ENCODE peak calls at places on chromosomes 16 and 17, in six cellular contexts. One of them, this sample, is unnamed.

GRCh38 chr17:35804658-35805192 is 4.6 kb upstream of the TAF15 start:
- DNase-seq in Daoy: peak; percentile 69
- DNase-seq in pulmonary artery endothelial cell: peak; percentile 71
- DNase-seq in HEK293T: peak; percentile 65
- DNase-seq in T-cell: no peak
- DNase-seq in NCI-H460: peak; percentile 88
- DNase-seq in this sample: peak; percentile 57

GRCh38 chr17:81990836-81991683 is 13.6 kb downstream of the ASPSCR1 start:
- DNase-seq in Daoy: no peak
- DNase-seq in pulmonary artery endothelial cell: no peak
- DNase-seq in HEK293T: no peak
- DNase-seq in T-cell: no peak
- DNase-seq in NCI-H460: no peak
- DNase-seq in this sample: no peak

GRCh38 chr17:61389670-61390478 is 9.8 kb upstream of the TBX2 start:
- DNase-seq in Daoy: peak; percentile 54
- DNase-seq in pulmonary artery endothelial cell: no peak
- DNase-seq in HEK293T: peak; percentile 81
- DNase-seq in T-cell: peak; percentile 54
- DNase-seq in NCI-H460: peak; percentile 53
- DNase-seq in this sample: peak; percentile 49

GRCh38 chr17:79798296-79799173 is 1.7 kb upstream of the CBX8 start:
- DNase-seq in Daoy: no peak
- DNase-seq in pulmonary artery endothelial cell: no peak
- DNase-seq in HEK293T: no peak
- DNase-seq in T-cell: no peak
- DNase-seq in NCI-H460: no peak
- DNase-seq in this sample: no peak

GRCh38 chr16:79509221-79509631 is 91.3 kb downstream of the MAF start:
- DNase-seq in Daoy: peak; percentile 9
- DNase-seq in pulmonary artery endothelial cell: no peak
- DNase-seq in HEK293T: no peak
- DNase-seq in T-cell: no peak
- DNase-seq in NCI-H460: no peak
- DNase-seq in this sample: no peak

GRCh38 chr17:31580331-31581021 is 189.0 kb downstream of the RAB11FIP4 start:
- DNase-seq in Daoy: peak; percentile 84
- DNase-seq in pulmonary artery endothelial cell: no peak
- DNase-seq in HEK293T: no peak
- DNase-seq in T-cell: no peak
- DNase-seq in NCI-H460: no peak
- DNase-seq in this sample: no peak

GRCh38 chr16:50244504-50245416 is 21.6 kb upstream of the ADCY7 start:
- DNase-seq in Daoy: no peak
- DNase-seq in pulmonary artery endothelial cell: no peak
- DNase-seq in HEK293T: no peak
- DNase-seq in T-cell: no peak
- DNase-seq in NCI-H460: no peak
- DNase-seq in this sample: no peak

GRCh38 chr17:55664287-55664686 is 58.4 kb downstream of the TMEM100 start:
- DNase-seq in Daoy: no peak
- DNase-seq in pulmonary artery endothelial cell: no peak
- DNase-seq in HEK293T: no peak
- DNase-seq in T-cell: no peak
- DNase-seq in NCI-H460: no peak
- DNase-seq in this sample: no peak

GRCh38 chr16:9139965-9140364 is 48.5 kb downstream of the HAPSTR1 start:
- DNase-seq in Daoy: peak; percentile 35
- DNase-seq in pulmonary artery endothelial cell: no peak
- DNase-seq in HEK293T: peak; percentile 48
- DNase-seq in T-cell: no peak
- DNase-seq in NCI-H460: peak; percentile 43
- DNase-seq in this sample: peak; percentile 20

GRCh38 chr17:47225436-47225858 is 16.3 kb downstream of the MYL4 start:
- DNase-seq in Daoy: peak; percentile 91
- DNase-seq in pulmonary artery endothelial cell: peak; percentile 99
- DNase-seq in HEK293T: no peak
- DNase-seq in T-cell: no peak
- DNase-seq in NCI-H460: peak; percentile 23
- DNase-seq in this sample: no peak

GRCh38 chr17:1203111-1203966 is 23.6 kb upstream of the ABR start:
- DNase-seq in Daoy: peak; percentile 94
- DNase-seq in pulmonary artery endothelial cell: no peak
- DNase-seq in HEK293T: peak; percentile 96
- DNase-seq in T-cell: peak; percentile 60
- DNase-seq in NCI-H460: peak; percentile 52
- DNase-seq in this sample: no peak

GRCh38 chr16:53220585-53220984 is 165.8 kb downstream of the CHD9 start:
- DNase-seq in Daoy: no peak
- DNase-seq in pulmonary artery endothelial cell: peak; percentile 27
- DNase-seq in HEK293T: no peak
- DNase-seq in T-cell: no peak
- DNase-seq in NCI-H460: no peak
- DNase-seq in this sample: no peak

GRCh38 chr16:23015580-23015979 is 133.7 kb downstream of the USP31 start:
- DNase-seq in Daoy: no peak
- DNase-seq in pulmonary artery endothelial cell: no peak
- DNase-seq in HEK293T: no peak
- DNase-seq in T-cell: no peak
- DNase-seq in NCI-H460: no peak
- DNase-seq in this sample: no peak

GRCh38 chr16:1414532-1415265 is at the start of gene UNKL:
- DNase-seq in Daoy: peak; percentile 65
- DNase-seq in pulmonary artery endothelial cell: no peak
- DNase-seq in HEK293T: peak; percentile 88
- DNase-seq in T-cell: peak; percentile 85
- DNase-seq in NCI-H460: peak; percentile 51
- DNase-seq in this sample: peak; percentile 83

GRCh38 chr16:24482681-24483202 is 56.6 kb upstream of the RBBP6 start:
- DNase-seq in Daoy: peak; percentile 49
- DNase-seq in pulmonary artery endothelial cell: no peak
- DNase-seq in HEK293T: no peak
- DNase-seq in T-cell: no peak
- DNase-seq in NCI-H460: no peak
- DNase-seq in this sample: no peak

GRCh38 chr17:6910987-6911603 is 79.6 kb upstream of the TEKT1 start:
- DNase-seq in Daoy: peak; percentile 17
- DNase-seq in pulmonary artery endothelial cell: peak; percentile 15
- DNase-seq in HEK293T: no peak
- DNase-seq in T-cell: no peak
- DNase-seq in NCI-H460: peak; percentile 39
- DNase-seq in this sample: no peak

This sample was measured in DND-41.